ENCODE peak calls at places on chromosomes 3 and 15, in five cellular contexts. Y, H, R, T and G are unnamed samples.

GRCh38 chr3:133883657-133884546 is 11.8 kb downstream of the RAB6B start:
- DNase-seq in Y (no peak), H (no peak), R (no peak), T (no peak), G (peak)

GRCh38 chr3:44865272-44866005 is 3.7 kb downstream of the TMEM42 start:
- DNase-seq in Y (no peak), H (no peak), R (no peak), T (no peak), G (peak)

GRCh38 chr15:47781527-47781926 is 64.2 kb downstream of the SEMA6D start:
- DNase-seq in Y (no peak), H (no peak), R (no peak), T (no peak), G (no peak)

GRCh38 chr3:99418209-99418635 is 220.2 kb upstream of the COL8A1 start:
- DNase-seq in Y (no peak), H (no peak), R (no peak), T (no peak), G (no peak)

GRCh38 chr3:39250116-39250747 is 29.6 kb downstream of the CX3CR1 start:
- DNase-seq in Y (no peak), H (no peak), R (no peak), T (no peak), G (no peak)

GRCh38 chr15:84633311-84634227 is 20.5 kb downstream of the WDR73 start:
- DNase-seq in Y (peak), H (peak), R (peak), T (peak), G (peak)

GRCh38 chr3:106423321-106424225 is 554.8 kb upstream of the CBLB start:
- DNase-seq in Y (no peak), H (no peak), R (no peak), T (no peak), G (no peak)

GRCh38 chr15:75713338-75713895 is 769 bp upstream of the CSPG4 start:
- DNase-seq in Y (peak), H (peak), R (peak), T (peak), G (no peak)

GRCh38 chr15:95429345-95429744 is 901.2 kb upstream of the NR2F2 start:
- DNase-seq in Y (no peak), H (no peak), R (no peak), T (no peak), G (no peak)

GRCh38 chr3:194148383-194148782 is 12.4 kb downstream of the HES1 start:
- DNase-seq in Y (peak), H (no peak), R (no peak), T (peak), G (no peak)

GRCh38 chr3:53938645-53939044 is 47.0 kb upstream of the SELENOK start:
- DNase-seq in Y (no peak), H (peak), R (no peak), T (peak), G (no peak)

GRCh38 chr3:149095487-149095886 is 9.2 kb upstream of the HLTF start:
- DNase-seq in Y (no peak), H (no peak), R (no peak), T (no peak), G (no peak)

DNA sequence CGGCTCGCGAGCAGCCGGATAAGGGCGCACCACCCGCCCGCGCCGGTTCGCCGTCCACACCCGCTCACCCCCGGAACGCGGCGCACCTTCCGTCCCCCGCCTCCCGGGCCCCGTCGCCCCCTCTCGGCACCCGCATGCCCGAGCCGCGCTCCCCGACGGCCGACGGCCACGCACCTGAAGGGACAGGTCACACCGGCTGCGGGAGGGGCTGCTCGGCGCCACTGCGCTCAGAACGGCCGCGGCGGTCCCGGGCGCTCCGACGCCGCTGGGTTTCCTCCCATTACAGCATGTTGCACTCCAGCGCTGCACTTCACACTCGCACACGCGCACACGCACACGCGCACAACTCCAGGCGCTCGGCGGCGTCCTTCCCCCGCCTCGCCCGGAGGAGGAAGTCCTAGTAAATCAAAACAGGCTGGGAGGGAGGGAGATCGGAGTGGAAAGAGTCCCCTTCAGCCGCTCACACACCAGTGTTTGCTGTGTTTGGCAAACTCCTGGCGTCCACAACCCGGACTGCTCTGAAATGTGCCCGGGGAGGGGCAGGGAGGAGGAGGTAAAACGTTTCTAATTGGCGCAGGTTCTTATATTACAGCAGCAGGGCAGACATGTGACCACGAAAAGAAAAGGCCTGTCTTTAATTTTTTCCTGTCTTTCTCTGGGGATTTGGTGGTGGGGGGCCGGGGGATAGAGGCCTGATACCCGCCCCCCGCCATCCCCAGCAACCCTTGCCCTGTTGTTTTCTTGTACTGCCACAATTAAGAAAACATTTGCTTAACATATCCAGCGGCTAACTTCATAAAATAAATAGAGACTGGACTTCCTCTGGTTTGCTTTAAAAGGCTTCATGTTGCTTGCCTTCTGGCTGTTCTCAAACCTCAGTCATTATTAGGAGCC is 76.8 kb upstream of the VGLL4 start:
- DNase-seq in Y (peak), H (peak), R (peak), T (peak), G (peak)
- TF ChIP-seq POLR2A in Y (peak), H (peak), R (peak), T (peak), G (no peak)

GRCh38 chr3:10021856-10022775 is 4.1 kb upstream of the FANCD2 start:
- DNase-seq in Y (no peak), H (no peak), R (no peak), T (no peak), G (no peak)
- H3K4me3 ChIP-seq in Y (no peak), H (no peak), R (no peak), T (no peak), G (no peak)

GRCh38 chr15:27082019-27082418 is 111.0 kb downstream of the GABRG3 start:
- DNase-seq in Y (no peak), H (no peak), R (no peak), T (no peak), G (no peak)

GRCh38 chr15:27074179-27074578 is 103.2 kb downstream of the GABRG3 start:
- DNase-seq in Y (no peak), H (no peak), R (no peak), T (no peak), G (no peak)

GRCh38 chr15:27082526-27082925 is 111.5 kb downstream of the GABRG3 start:
- DNase-seq in Y (no peak), H (no peak), R (no peak), T (no peak), G (no peak)

DNA sequence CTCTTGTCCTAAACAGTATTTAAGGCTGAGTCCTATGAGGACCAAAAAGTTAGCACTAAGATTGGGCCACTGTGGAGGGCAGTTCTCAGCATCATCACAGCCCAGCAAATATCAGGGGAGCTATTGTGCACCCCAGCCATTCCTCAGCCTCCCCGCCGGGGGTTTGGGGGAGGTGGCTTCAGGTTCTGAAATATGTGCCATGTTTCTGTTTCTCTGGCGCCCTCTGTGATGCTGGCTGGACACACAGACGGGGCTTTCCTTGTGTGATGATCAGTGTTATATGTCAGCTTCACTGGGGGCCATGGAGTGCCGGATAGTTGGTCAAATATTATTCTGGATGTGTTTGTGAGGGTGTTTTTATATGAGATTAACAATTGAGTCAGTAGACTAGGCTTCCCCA is 106.8 kb downstream of the GABRG3 start:
- DNase-seq in Y (no peak), H (no peak), R (no peak), T (no peak), G (no peak)
- TF ChIP-seq POLR2A in Y (no peak), H (no peak), R (no peak), T (no peak), G (no peak)

GRCh38 chr15:66852064-66852905 is 150.2 kb downstream of the SMAD6 start:
- DNase-seq in Y (no peak), H (no peak), R (no peak), T (no peak), G (no peak)

GRCh38 chr15:66849746-66850077 is 147.7 kb downstream of the SMAD6 start:
- DNase-seq in Y (no peak), H (no peak), R (no peak), T (no peak), G (no peak)

GRCh38 chr15:66850078-66850991 is 148.3 kb downstream of the SMAD6 start:
- DNase-seq in Y (peak), H (no peak), R (no peak), T (no peak), G (no peak)

GRCh38 chr15:66849393-66849745 is 147.3 kb downstream of the SMAD6 start:
- DNase-seq in Y (no peak), H (no peak), R (no peak), T (no peak), G (no peak)

GRCh38 chr15:66851226-66852063 is 149.4 kb downstream of the SMAD6 start:
- DNase-seq in Y (peak), H (peak), R (peak), T (peak), G (peak)
- H3K4me3 ChIP-seq in Y (no peak), H (no peak), R (no peak), T (no peak), G (no peak)

GRCh38 chr15:66164788-66165187 is 88.8 kb downstream of the MEGF11 start:
- DNase-seq in Y (no peak), H (no peak), R (no peak), T (no peak), G (no peak)
- TF ChIP-seq POLR2A in Y (no peak), H (no peak), R (no peak), T (no peak), G (no peak)

GRCh38 chr3:167736997-167737396 is 1.5 kb downstream of the SERPINI1 start:
- DNase-seq in Y (no peak), H (no peak), R (no peak), T (no peak), G (no peak)
- H3K4me3 ChIP-seq in Y (no peak), H (no peak), R (no peak), T (no peak), G (no peak)